ENCODE peak calls at places on chromosomes 5 and 9, in five cellular contexts. F is KG1, X is iPS DF 6.9, P is GM23338, Q is psoas muscle. V is an unnamed sample.

GRCh38 chr5:131671409-131671808 is 36.4 kb upstream of the RAPGEF6 start:
- DNase-seq in P (no peak), X (no peak), Q (no peak), F (no peak), V (no peak)

GRCh38 chr9:33651125-33651524 is 127.1 kb downstream of the ANKRD18B start:
- DNase-seq in P (peak), F (no peak), X (peak), Q (no peak), V (peak)

GRCh38 chr5:149345892-149346222 is 558 bp downstream of the GRPEL2 start:
- DNase-seq in Q (no peak), X (no peak), F (no peak), P (peak), V (peak)

GRCh38 chr9:36985769-36986547 is 48.1 kb downstream of the PAX5 start:
- DNase-seq in Q (no peak), F (no peak), X (no peak), P (peak), V (peak)

GRCh38 chr9:87687207-87687606 is 38.7 kb upstream of the CTSL start:
- DNase-seq in Q (no peak), F (no peak), X (no peak), P (no peak), V (no peak)

GRCh38 chr5:176157656-176158055 is 80.6 kb upstream of the SIMC1 start:
- DNase-seq in F (no peak), Q (no peak), P (no peak), X (no peak), V (no peak)

GRCh38 chr5:34571380-34572041 is 84.6 kb upstream of the RAI14 start:
- DNase-seq in X (no peak), F (no peak), P (no peak), Q (no peak), V (peak)

GRCh38 chr9:86353591-86354047 is 591 bp downstream of the TUT7 start:
- DNase-seq in F (no peak), P (peak), X (no peak), Q (no peak), V (no peak)

GRCh38 chr9:99352786-99353185 is 130.7 kb downstream of the SEC61B start:
- DNase-seq in Q (peak), F (no peak), X (no peak), P (no peak), V (no peak)

GRCh38 chr5:157100140-157100679 is 8.6 kb downstream of the HAVCR2 start:
- DNase-seq in X (no peak), P (no peak), Q (no peak), F (no peak), V (no peak)

GRCh38 chr5:21184566-21184965 is 1196.6 kb upstream of the CDH18 start:
- DNase-seq in F (no peak), X (no peak), P (no peak), Q (no peak), V (no peak)

GRCh38 chr5:117889592-117889991 is 1098.8 kb downstream of the DTWD2 start:
- DNase-seq in P (no peak), X (no peak), F (peak), Q (no peak), V (no peak)

GRCh38 chr9:37392272-37392671 is 30.2 kb upstream of the GRHPR start:
- DNase-seq in X (no peak), Q (no peak), F (no peak), P (peak), V (peak)

GRCh38 chr5:65778126-65778525 is 56.1 kb downstream of the NLN start:
- DNase-seq in Q (no peak), P (no peak), X (no peak), F (no peak), V (no peak)

GRCh38 chr5:10286552-10287227 is 21.0 kb downstream of the CMBL start:
- DNase-seq in F (no peak), Q (peak), P (no peak), X (no peak), V (no peak)

GRCh38 chr9:122370303-122370702 is 521 bp upstream of the PTGS1 start:
- DNase-seq in X (no peak), F (peak), P (no peak), Q (no peak), V (no peak)

V was measured in mesendoderm.